ENCODE peak calls at places on chromosome 4, in eight cellular contexts. K, R, B, M, L, J, I and P are unnamed samples.

GRCh38 chr4:41913509-41913908 is 21.7 kb upstream of the TMEM33 start:
- DNase-seq in L (no peak), J (no peak), M (no peak), I (no peak), R (no peak), K (no peak), B (no peak), P (no peak)

GRCh38 chr4:100848865-100849264 is 331.0 kb upstream of the EMCN start:
- DNase-seq in M (no peak), I (no peak), L (no peak), J (no peak), B (no peak), K (no peak), R (no peak), P (no peak)

GRCh38 chr4:47531954-47532321 is 46.9 kb downstream of the ATP10D start:
- DNase-seq in K (no peak), R (no peak), B (no peak), M (no peak), L (no peak), I (no peak), J (no peak), P (no peak)

GRCh38 chr4:4200624-4201023 is 26.1 kb downstream of the OTOP1 start:
- DNase-seq in M (no peak), L (no peak), B (no peak), K (no peak), J (peak; percentile 14), R (no peak), I (no peak), P (no peak)

GRCh38 chr4:155444695-155445094 is 67.9 kb upstream of the MAP9 start:
- DNase-seq in B (no peak), J (no peak), K (no peak), M (no peak), I (no peak), L (no peak), R (no peak), P (no peak)

GRCh38 chr4:87806520-87806919 is 7.2 kb downstream of the IBSP start:
- DNase-seq in L (peak; percentile 31), R (no peak), K (no peak), J (peak; percentile 66), I (no peak), M (no peak), B (no peak), P (no peak)

GRCh38 chr4:166895771-166896170 is 338.5 kb downstream of the SPOCK3 start:
- DNase-seq in R (no peak), I (no peak), K (no peak), B (no peak), J (no peak), M (no peak), L (no peak), P (no peak)

GRCh38 chr4:175703956-175704600 is 108.0 kb downstream of the GPM6A start:
- DNase-seq in R (no peak), J (no peak), B (no peak), I (no peak), M (no peak), L (no peak), K (no peak), P (no peak)

GRCh38 chr4:80005863-80006262 is 67.2 kb downstream of the ANTXR2 start:
- DNase-seq in M (no peak), J (peak; percentile 54), B (no peak), I (no peak), L (no peak), K (no peak), R (no peak), P (no peak)

GRCh38 chr4:81069706-81070331 is 39.3 kb downstream of the BMP3 start:
- DNase-seq in L (peak; percentile 72), J (peak; percentile 96), R (peak; percentile 54), K (peak; percentile 73), M (peak; percentile 35), I (peak; percentile 38), B (peak; percentile 42), P (peak; percentile 56)

GRCh38 chr4:74543247-74543670 is 98.3 kb downstream of the AREG start:
- DNase-seq in J (no peak), M (no peak), L (no peak), I (no peak), R (no peak), B (no peak), K (no peak), P (no peak)